ENCODE peak calls at places on chromosomes 4 and X, in five cellular contexts. J is cardiac muscle cell, O is kidney, B is dorsolateral prefrontal cortex, Z is body of pancreas. C is an unnamed sample.

GRCh38 chr4:140837742-140838141 is 81.6 kb upstream of the TBC1D9 start:
- DNase-seq in B (no peak), Z (no peak), O (no peak), J (no peak), C (no peak)

GRCh38 chr4:54228064-54228527 is 997 bp upstream of the PDGFRA start:
- DNase-seq in Z (peak), J (peak), B (peak), O (peak), C (no peak)

GRCh38 chrX:68420559-68420958 is 12.7 kb downstream of the OPHN1 start:
- DNase-seq in B (no peak), O (no peak), Z (no peak), J (no peak), C (no peak)

GRCh38 chr4:55251352-55251751 is 94.7 kb upstream of the SRD5A3 start:
- DNase-seq in Z (no peak), J (peak), O (no peak), B (no peak), C (no peak)

GRCh38 chrX:7689791-7690412 is 153.1 kb upstream of the VCX start:
- DNase-seq in J (no peak), B (no peak), O (no peak), Z (no peak), C (no peak)

GRCh38 chrX:67651437-67652142 is 107.8 kb downstream of the AR start:
- DNase-seq in Z (no peak), O (no peak), J (no peak), B (no peak), C (no peak)

GRCh38 chr4:139267301-139267700 is 12.7 kb downstream of the MGARP start:
- DNase-seq in Z (no peak), O (no peak), J (no peak), B (no peak), C (no peak)

GRCh38 chr4:40209401-40209800 is 12.6 kb downstream of the RHOH start:
- DNase-seq in B (no peak), Z (no peak), J (no peak), O (no peak), C (no peak)

GRCh38 chr4:110640608-110641007 is 17.7 kb upstream of the PITX2 start:
- DNase-seq in B (no peak), Z (no peak), O (no peak), J (no peak), C (no peak)

GRCh38 chr4:74370912-74371311 is 6.0 kb downstream of the EREG start:
- DNase-seq in Z (peak), B (no peak), J (peak), O (no peak), C (no peak)

GRCh38 chr4:3637326-3638016 is 105.2 kb upstream of the LRPAP1 start:
- DNase-seq in O (peak), Z (peak), J (no peak), B (no peak), C (peak)

GRCh38 chr4:175456131-175456530 is 355.9 kb downstream of the GPM6A start:
- DNase-seq in Z (no peak), O (no peak), B (no peak), J (no peak), C (no peak)

GRCh38 chr4:1596393-1596792 is 87.7 kb downstream of the FAM53A start:
- DNase-seq in O (peak), Z (no peak), J (no peak), B (no peak), C (no peak)

GRCh38 chrX:33434256-33435092 is 223.1 kb upstream of the DMD start:
- DNase-seq in Z (peak), O (no peak), J (peak), B (no peak), C (peak)

GRCh38 chrX:104284407-104285000 is 29.8 kb upstream of the ESX1 start:
- DNase-seq in Z (no peak), B (no peak), J (no peak), O (no peak), C (no peak)

GRCh38 chr4:93187441-93187840 is 641.1 kb upstream of the ATOH1 start:
- DNase-seq in J (no peak), O (no peak), Z (no peak), B (no peak), C (no peak)

GRCh38 chr4:72374156-72374555 is 194.9 kb downstream of the ADAMTS3 start:
- DNase-seq in B (no peak), O (no peak), J (no peak), Z (no peak), C (no peak)

GRCh38 chr4:40331092-40331824 is 3.9 kb upstream of the CHRNA9 start:
- DNase-seq in B (no peak), J (no peak), Z (no peak), O (no peak), C (peak)

GRCh38 chrX:49053223-49054072 is 5.4 kb upstream of the CCDC120 start:
- DNase-seq in Z (peak), J (peak), B (peak), O (peak), C (no peak)

GRCh38 chrX:23907496-23908218 is at the start of the genes APOO and CXorf58:
- DNase-seq in B (peak), O (peak), J (peak), Z (peak), C (peak)

GRCh38 chr4:138063581-138063980 is 178.6 kb downstream of the SLC7A11 start:
- DNase-seq in J (no peak), Z (no peak), B (no peak), O (no peak), C (no peak)

DNA sequence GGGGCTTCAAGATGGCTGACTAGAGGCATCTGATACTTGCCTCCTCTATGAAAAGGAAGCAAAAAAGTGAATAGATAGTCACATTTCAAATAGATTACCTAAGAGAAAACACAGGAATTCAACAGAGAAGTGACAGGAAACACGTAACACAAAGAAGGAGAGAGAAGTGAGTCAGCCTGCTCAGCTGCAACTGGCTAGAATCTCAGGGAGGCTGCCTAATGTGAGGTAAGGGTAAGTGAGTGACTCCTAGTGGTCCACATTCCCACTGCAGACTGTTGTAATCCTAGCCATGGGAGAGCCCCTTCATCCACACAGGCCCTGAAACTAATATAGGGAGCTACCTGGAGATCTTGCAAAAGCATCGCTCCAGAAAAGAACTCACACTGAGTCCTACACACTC is 179.2 kb downstream of the SLC7A11 start:
- DNase-seq in Z (no peak), J (no peak), B (no peak), O (no peak), C (no peak)
- TF ChIP-seq CTCF in Z (no peak), J (peak), B (no peak), O (no peak), C (no peak)

DNA sequence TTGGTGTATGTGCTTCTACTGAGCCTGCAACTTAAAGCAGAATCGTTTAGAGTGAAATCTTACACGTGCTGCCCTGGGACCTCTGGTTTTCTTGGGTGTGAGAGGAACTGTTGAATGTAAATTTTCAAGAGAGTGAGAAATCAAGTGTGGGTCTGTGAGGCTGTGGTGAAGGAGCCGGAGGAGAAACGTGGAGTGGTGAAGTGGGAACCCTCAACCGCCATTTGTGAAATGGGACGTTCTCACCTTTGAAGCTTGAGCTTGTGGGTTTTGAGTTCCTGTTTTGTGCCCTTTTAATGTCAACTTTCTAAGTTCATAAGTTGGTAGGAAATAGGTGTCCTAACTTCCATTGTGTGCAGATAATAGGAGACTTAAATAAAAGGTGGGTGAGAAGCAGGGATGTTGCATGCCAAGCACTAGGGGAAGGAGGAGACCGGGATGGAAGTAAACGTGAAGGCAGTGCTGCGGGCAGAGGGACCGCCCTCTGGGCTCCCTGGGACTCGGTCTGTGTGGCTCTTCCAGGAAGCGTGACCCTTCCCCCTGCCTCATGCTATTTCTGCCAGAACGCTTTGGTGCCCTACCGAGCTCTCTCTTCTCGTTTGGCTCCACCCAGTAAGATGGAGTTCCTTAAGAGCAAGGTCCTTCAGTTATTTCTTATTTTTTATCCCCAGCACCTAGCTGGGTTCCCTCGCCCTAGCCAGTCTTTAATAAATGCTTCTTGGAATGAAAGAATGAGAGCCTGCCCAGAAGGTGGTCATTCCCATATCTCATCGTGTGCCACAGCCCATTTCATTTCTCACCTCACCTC is 56.0 kb downstream of the TMEM131L start:
- DNase-seq in O (no peak), B (no peak), J (no peak), Z (no peak), C (no peak)
- H3K4me3 ChIP-seq in O (no peak), B (no peak), J (no peak), Z (no peak), C (no peak)

DNA sequence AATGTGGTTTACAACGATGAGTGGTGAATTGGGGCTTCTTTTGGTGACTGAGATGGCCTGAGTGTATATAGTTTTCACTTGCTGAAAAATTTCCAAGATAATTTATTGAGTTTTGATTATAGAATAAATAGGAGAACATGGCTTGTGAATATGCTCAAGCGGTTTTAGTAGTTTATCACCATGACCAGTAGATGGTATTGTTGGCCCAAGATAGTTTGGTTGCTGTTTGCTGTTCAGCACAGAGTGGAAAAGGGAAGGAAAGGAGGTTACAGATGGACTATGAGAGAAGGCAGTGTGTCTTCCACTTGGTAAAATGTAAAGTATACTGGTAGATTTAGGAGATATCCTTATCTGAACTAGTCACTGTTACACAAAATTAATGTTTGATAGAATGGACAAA is 55.8 kb upstream of the POU4F2 start:
- DNase-seq in J (no peak), Z (no peak), B (no peak), O (no peak), C (peak)
- TF ChIP-seq CTCF in J (no peak), Z (no peak), B (no peak), O (no peak), C (peak)

DNA sequence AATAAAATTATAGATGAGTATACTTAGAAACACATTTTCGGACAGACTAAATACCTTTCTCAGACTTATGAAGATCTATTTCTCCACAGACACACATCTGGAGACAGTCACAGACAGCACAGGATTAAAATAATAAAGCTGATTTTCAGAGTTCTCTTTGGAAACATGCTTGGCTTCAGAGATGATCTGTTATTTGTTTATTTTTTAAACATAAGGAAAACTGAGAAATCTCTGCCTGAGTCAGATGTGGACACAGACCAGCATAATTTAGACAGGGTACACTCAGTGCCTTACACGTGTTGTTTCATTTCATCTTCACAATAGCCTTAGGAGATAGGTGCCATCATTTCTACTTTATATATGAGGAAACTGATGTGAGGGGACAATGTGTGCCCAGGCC is 92.1 kb downstream of the SLC9A7 start:
- DNase-seq in O (no peak), B (no peak), J (no peak), Z (no peak), C (no peak)
- H3K4me3 ChIP-seq in O (no peak), B (no peak), J (no peak), Z (no peak), C (no peak)

GRCh38 chr4:177228599-177228998 is 81.1 kb upstream of the NEIL3 start:
- DNase-seq in B (no peak), O (no peak), J (no peak), Z (no peak), C (no peak)
- TF ChIP-seq CTCF in B (no peak), O (no peak), J (no peak), Z (no peak), C (no peak)

C was measured in LNCaP clone FGC.